ENCODE peak calls at places on chromosome 7, in eight cellular contexts. One of them, this sample, is unnamed.

GRCh38 chr7:44149571-44150465 is 8.7 kb upstream of the MYL7 start:
- DNase-seq in RWPE1: no peak
- DNase-seq in psoas muscle: no peak
- DNase-seq in IMR-90: peak; percentile 30
- DNase-seq in colonic mucosa: no peak
- DNase-seq in CD4-positive, alpha-beta T cell: no peak
- DNase-seq in GM13976: peak; percentile 17
- DNase-seq in brain microvascular endothelial cell: no peak
- DNase-seq in this sample: no peak

GRCh38 chr7:18566829-18567228 is 71.3 kb downstream of the HDAC9 start:
- DNase-seq in RWPE1: no peak
- DNase-seq in psoas muscle: no peak
- DNase-seq in IMR-90: no peak
- DNase-seq in colonic mucosa: no peak
- DNase-seq in CD4-positive, alpha-beta T cell: no peak
- DNase-seq in GM13976: peak; percentile 51
- DNase-seq in brain microvascular endothelial cell: no peak
- DNase-seq in this sample: no peak

GRCh38 chr7:25558605-25559004 is 330.3 kb upstream of the NPVF start:
- DNase-seq in RWPE1: no peak
- DNase-seq in psoas muscle: no peak
- DNase-seq in IMR-90: no peak
- DNase-seq in colonic mucosa: no peak
- DNase-seq in CD4-positive, alpha-beta T cell: no peak
- DNase-seq in GM13976: no peak
- DNase-seq in brain microvascular endothelial cell: no peak
- DNase-seq in this sample: no peak

GRCh38 chr7:106947244-106947728 is 82.2 kb downstream of the PIK3CG start:
- DNase-seq in RWPE1: peak; percentile 69
- DNase-seq in psoas muscle: no peak
- DNase-seq in IMR-90: peak; percentile 83
- DNase-seq in colonic mucosa: peak; percentile 49
- DNase-seq in CD4-positive, alpha-beta T cell: peak; percentile 5
- DNase-seq in GM13976: peak; percentile 55
- DNase-seq in brain microvascular endothelial cell: peak; percentile 78
- DNase-seq in this sample: peak; percentile 86

GRCh38 chr7:65910237-65910636 is 37.4 kb downstream of the VKORC1L1 start:
- DNase-seq in RWPE1: no peak
- DNase-seq in psoas muscle: no peak
- DNase-seq in IMR-90: peak; percentile 33
- DNase-seq in colonic mucosa: no peak
- DNase-seq in CD4-positive, alpha-beta T cell: no peak
- DNase-seq in GM13976: no peak
- DNase-seq in brain microvascular endothelial cell: no peak
- DNase-seq in this sample: no peak

GRCh38 chr7:91710896-91711295 is 169.6 kb downstream of the MTERF1 start:
- DNase-seq in RWPE1: no peak
- DNase-seq in psoas muscle: no peak
- DNase-seq in IMR-90: no peak
- DNase-seq in colonic mucosa: no peak
- DNase-seq in CD4-positive, alpha-beta T cell: no peak
- DNase-seq in GM13976: no peak
- DNase-seq in brain microvascular endothelial cell: no peak
- DNase-seq in this sample: no peak

GRCh38 chr7:74709880-74710671 is 52.6 kb downstream of the GTF2I start:
- DNase-seq in RWPE1: no peak
- DNase-seq in psoas muscle: no peak
- DNase-seq in IMR-90: peak; percentile 7
- DNase-seq in colonic mucosa: no peak
- DNase-seq in CD4-positive, alpha-beta T cell: no peak
- DNase-seq in GM13976: no peak
- DNase-seq in brain microvascular endothelial cell: no peak
- DNase-seq in this sample: no peak

GRCh38 chr7:88759216-88759955 is at the start of gene ZNF804B:
- DNase-seq in RWPE1: no peak
- DNase-seq in psoas muscle: peak; percentile 42
- DNase-seq in IMR-90: no peak
- DNase-seq in colonic mucosa: no peak
- DNase-seq in CD4-positive, alpha-beta T cell: no peak
- DNase-seq in GM13976: peak; percentile 32
- DNase-seq in brain microvascular endothelial cell: no peak
- DNase-seq in this sample: no peak

GRCh38 chr7:124100190-124100589 is 67.3 kb upstream of the TMEM229A start:
- DNase-seq in RWPE1: no peak
- DNase-seq in psoas muscle: no peak
- DNase-seq in IMR-90: no peak
- DNase-seq in colonic mucosa: no peak
- DNase-seq in CD4-positive, alpha-beta T cell: no peak
- DNase-seq in GM13976: no peak
- DNase-seq in brain microvascular endothelial cell: no peak
- DNase-seq in this sample: no peak

GRCh38 chr7:137399827-137400823 is 56.6 kb upstream of the PTN start:
- DNase-seq in RWPE1: no peak
- DNase-seq in psoas muscle: no peak
- DNase-seq in IMR-90: peak; percentile 74
- DNase-seq in colonic mucosa: no peak
- DNase-seq in CD4-positive, alpha-beta T cell: no peak
- DNase-seq in GM13976: no peak
- DNase-seq in brain microvascular endothelial cell: no peak
- DNase-seq in this sample: no peak

GRCh38 chr7:75938921-75939320 is 24.0 kb downstream of the POR start:
- DNase-seq in RWPE1: no peak
- DNase-seq in psoas muscle: no peak
- DNase-seq in IMR-90: no peak
- DNase-seq in colonic mucosa: no peak
- DNase-seq in CD4-positive, alpha-beta T cell: no peak
- DNase-seq in GM13976: no peak
- DNase-seq in brain microvascular endothelial cell: no peak
- DNase-seq in this sample: no peak

GRCh38 chr7:156752371-156753297 is 112.1 kb downstream of the RNF32 start:
- DNase-seq in RWPE1: no peak
- DNase-seq in psoas muscle: no peak
- DNase-seq in IMR-90: peak; percentile 83
- DNase-seq in colonic mucosa: no peak
- DNase-seq in CD4-positive, alpha-beta T cell: no peak
- DNase-seq in GM13976: no peak
- DNase-seq in brain microvascular endothelial cell: peak; percentile 51
- DNase-seq in this sample: no peak

GRCh38 chr7:139772115-139772514 is 5.7 kb downstream of the HIPK2 start:
- DNase-seq in RWPE1: no peak
- DNase-seq in psoas muscle: no peak
- DNase-seq in IMR-90: no peak
- DNase-seq in colonic mucosa: no peak
- DNase-seq in CD4-positive, alpha-beta T cell: no peak
- DNase-seq in GM13976: no peak
- DNase-seq in brain microvascular endothelial cell: no peak
- DNase-seq in this sample: no peak

GRCh38 chr7:120039138-120039537 is 233.8 kb upstream of the KCND2 start:
- DNase-seq in RWPE1: no peak
- DNase-seq in psoas muscle: no peak
- DNase-seq in IMR-90: no peak
- DNase-seq in colonic mucosa: no peak
- DNase-seq in CD4-positive, alpha-beta T cell: no peak
- DNase-seq in GM13976: no peak
- DNase-seq in brain microvascular endothelial cell: no peak
- DNase-seq in this sample: no peak

GRCh38 chr7:80393786-80394185 is 118.1 kb downstream of the GNAT3 start:
- DNase-seq in RWPE1: no peak
- DNase-seq in psoas muscle: no peak
- DNase-seq in IMR-90: no peak
- DNase-seq in colonic mucosa: no peak
- DNase-seq in CD4-positive, alpha-beta T cell: no peak
- DNase-seq in GM13976: no peak
- DNase-seq in brain microvascular endothelial cell: no peak
- DNase-seq in this sample: no peak

GRCh38 chr7:80387634-80388033 is 124.2 kb downstream of the GNAT3 start:
- DNase-seq in RWPE1: no peak
- DNase-seq in psoas muscle: no peak
- DNase-seq in IMR-90: no peak
- DNase-seq in colonic mucosa: no peak
- DNase-seq in CD4-positive, alpha-beta T cell: no peak
- DNase-seq in GM13976: no peak
- DNase-seq in brain microvascular endothelial cell: no peak
- DNase-seq in this sample: no peak

GRCh38 chr7:80386686-80387085 is 125.2 kb downstream of the GNAT3 start:
- DNase-seq in RWPE1: no peak
- DNase-seq in psoas muscle: no peak
- DNase-seq in IMR-90: peak; percentile 60
- DNase-seq in colonic mucosa: no peak
- DNase-seq in CD4-positive, alpha-beta T cell: no peak
- DNase-seq in GM13976: no peak
- DNase-seq in brain microvascular endothelial cell: peak; percentile 40
- DNase-seq in this sample: no peak

GRCh38 chr7:80392229-80393169 is 119.4 kb downstream of the GNAT3 start:
- DNase-seq in RWPE1: peak; percentile 18
- DNase-seq in psoas muscle: no peak
- DNase-seq in IMR-90: peak; percentile 60
- DNase-seq in colonic mucosa: no peak
- DNase-seq in CD4-positive, alpha-beta T cell: no peak
- DNase-seq in GM13976: peak; percentile 8
- DNase-seq in brain microvascular endothelial cell: no peak
- DNase-seq in this sample: peak; percentile 44
- TF ChIP-seq CTCF in RWPE1: peak; percentile 84
- TF ChIP-seq CTCF in psoas muscle: peak; percentile 59
- TF ChIP-seq CTCF in IMR-90: peak; percentile 59
- TF ChIP-seq CTCF in colonic mucosa: peak; percentile 23
- TF ChIP-seq CTCF in CD4-positive, alpha-beta T cell: peak; percentile 38
- TF ChIP-seq CTCF in GM13976: no peak
- TF ChIP-seq CTCF in brain microvascular endothelial cell: no peak
- TF ChIP-seq CTCF in this sample: peak; percentile 51

GRCh38 chr7:154844499-154844898 is 158.4 kb downstream of the PAXIP1 start:
- DNase-seq in RWPE1: no peak
- DNase-seq in psoas muscle: no peak
- DNase-seq in IMR-90: no peak
- DNase-seq in colonic mucosa: no peak
- DNase-seq in CD4-positive, alpha-beta T cell: no peak
- DNase-seq in GM13976: no peak
- DNase-seq in brain microvascular endothelial cell: no peak
- DNase-seq in this sample: no peak
- TF ChIP-seq CTCF in RWPE1: no peak
- TF ChIP-seq CTCF in psoas muscle: no peak
- TF ChIP-seq CTCF in IMR-90: no peak
- TF ChIP-seq CTCF in colonic mucosa: no peak
- TF ChIP-seq CTCF in CD4-positive, alpha-beta T cell: no peak
- TF ChIP-seq CTCF in GM13976: no peak
- TF ChIP-seq CTCF in brain microvascular endothelial cell: no peak
- TF ChIP-seq CTCF in this sample: no peak

DNA sequence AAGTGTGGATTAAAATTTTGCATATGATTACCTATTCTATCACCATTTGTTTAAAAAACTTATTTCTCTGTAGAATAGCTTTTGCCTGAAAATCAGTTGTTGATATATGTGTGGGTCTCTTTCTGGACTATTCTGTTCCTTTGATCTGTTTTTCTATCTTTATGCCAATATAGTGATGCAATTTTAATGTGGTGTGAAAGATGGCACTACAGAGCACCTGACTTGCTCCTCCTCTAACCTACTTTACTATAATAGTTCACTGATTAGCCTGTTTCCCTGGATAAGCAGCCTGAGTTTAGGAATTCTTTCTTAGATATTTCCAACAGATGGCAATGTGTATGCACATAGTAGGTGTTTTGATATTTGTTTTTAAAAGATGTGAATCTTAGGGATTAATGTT is 294.5 kb downstream of the AUTS2 start:
- DNase-seq in RWPE1: no peak
- DNase-seq in psoas muscle: no peak
- DNase-seq in IMR-90: no peak
- DNase-seq in colonic mucosa: no peak
- DNase-seq in CD4-positive, alpha-beta T cell: no peak
- DNase-seq in GM13976: no peak
- DNase-seq in brain microvascular endothelial cell: no peak
- DNase-seq in this sample: no peak
- TF ChIP-seq CTCF in RWPE1: no peak
- TF ChIP-seq CTCF in psoas muscle: no peak
- TF ChIP-seq CTCF in IMR-90: no peak
- TF ChIP-seq CTCF in colonic mucosa: no peak
- TF ChIP-seq CTCF in CD4-positive, alpha-beta T cell: no peak
- TF ChIP-seq CTCF in GM13976: no peak
- TF ChIP-seq CTCF in brain microvascular endothelial cell: no peak
- TF ChIP-seq CTCF in this sample: peak; percentile 10

DNA sequence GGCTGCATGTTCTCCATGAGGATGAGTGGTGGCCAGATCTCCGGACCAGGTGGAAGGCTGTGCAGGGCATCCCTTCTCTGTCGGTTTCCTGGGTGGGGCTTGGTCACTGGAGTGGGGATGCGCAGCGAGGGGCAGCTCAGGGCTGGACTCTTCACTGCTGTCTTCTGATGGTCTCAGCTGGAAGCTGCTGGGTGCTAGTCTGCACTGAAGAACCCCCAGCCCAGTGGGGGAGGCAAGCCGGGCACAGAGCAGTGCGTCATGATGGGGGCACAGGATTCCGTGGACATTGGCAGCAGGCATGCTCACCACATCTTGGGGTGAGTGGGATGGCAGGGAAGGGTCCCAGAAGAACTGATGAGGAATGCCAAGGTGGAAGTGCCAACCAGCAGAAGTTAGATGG is 39.8 kb downstream of the EEPD1 start:
- DNase-seq in RWPE1: no peak
- DNase-seq in psoas muscle: no peak
- DNase-seq in IMR-90: no peak
- DNase-seq in colonic mucosa: no peak
- DNase-seq in CD4-positive, alpha-beta T cell: no peak
- DNase-seq in GM13976: no peak
- DNase-seq in brain microvascular endothelial cell: no peak
- DNase-seq in this sample: no peak
- TF ChIP-seq CTCF in RWPE1: no peak
- TF ChIP-seq CTCF in psoas muscle: no peak
- TF ChIP-seq CTCF in IMR-90: no peak
- TF ChIP-seq CTCF in colonic mucosa: no peak
- TF ChIP-seq CTCF in CD4-positive, alpha-beta T cell: no peak
- TF ChIP-seq CTCF in GM13976: no peak
- TF ChIP-seq CTCF in brain microvascular endothelial cell: no peak
- TF ChIP-seq CTCF in this sample: no peak

This sample was measured in MM.1S.